ENCODE peak calls at places on chromosome 10, in seven cellular contexts. One of them, this sample, is unnamed. For H3K27me3, the result is how much of the 10 kb centered on the place peaks cover.

GRCh38 chr10:22436526-22436892 is 91.2 kb downstream of the SPAG6 start:
- DNase-seq in esophagus squamous epithelium: no peak
- DNase-seq in HCT116: no peak
- DNase-seq in neural progenitor cell: no peak
- DNase-seq in heart right ventricle: no peak
- DNase-seq in tibial nerve: no peak
- DNase-seq in thoracic aorta: no peak
- DNase-seq in this sample: no peak

GRCh38 chr10:64977912-64978311 is 1456.7 kb downstream of the REEP3 start:
- DNase-seq in HCT116: no peak
- DNase-seq in thoracic aorta: no peak
- DNase-seq in esophagus squamous epithelium: no peak
- DNase-seq in tibial nerve: no peak
- DNase-seq in heart right ventricle: no peak
- DNase-seq in neural progenitor cell: no peak
- DNase-seq in this sample: no peak

GRCh38 chr10:5645375-5645774 is 21.0 kb downstream of the ASB13 start:
- DNase-seq in esophagus squamous epithelium: no peak
- DNase-seq in tibial nerve: peak
- DNase-seq in heart right ventricle: no peak
- DNase-seq in thoracic aorta: no peak
- DNase-seq in HCT116: no peak
- DNase-seq in neural progenitor cell: no peak
- DNase-seq in this sample: no peak

GRCh38 chr10:49614242-49615198 is 683 bp downstream of the CHAT start:
- DNase-seq in neural progenitor cell: peak
- DNase-seq in HCT116: no peak
- DNase-seq in heart right ventricle: no peak
- DNase-seq in esophagus squamous epithelium: no peak
- DNase-seq in tibial nerve: no peak
- DNase-seq in thoracic aorta: no peak
- DNase-seq in this sample: no peak

GRCh38 chr10:72086466-72087391 is 1.6 kb downstream of the SPOCK2 start:
- DNase-seq in neural progenitor cell: peak
- DNase-seq in tibial nerve: no peak
- DNase-seq in HCT116: no peak
- DNase-seq in heart right ventricle: peak
- DNase-seq in thoracic aorta: no peak
- DNase-seq in esophagus squamous epithelium: no peak
- DNase-seq in this sample: no peak

GRCh38 chr10:11325817-11326216 is 285.6 kb downstream of the USP6NL start:
- DNase-seq in heart right ventricle: no peak
- DNase-seq in tibial nerve: no peak
- DNase-seq in HCT116: no peak
- DNase-seq in esophagus squamous epithelium: no peak
- DNase-seq in thoracic aorta: no peak
- DNase-seq in neural progenitor cell: no peak
- DNase-seq in this sample: peak

GRCh38 chr10:133123746-133124356 is 36.1 kb downstream of the ADGRA1 start:
- DNase-seq in neural progenitor cell: no peak
- DNase-seq in heart right ventricle: no peak
- DNase-seq in tibial nerve: no peak
- DNase-seq in esophagus squamous epithelium: no peak
- DNase-seq in thoracic aorta: no peak
- DNase-seq in HCT116: no peak
- DNase-seq in this sample: no peak

GRCh38 chr10:77223532-77224460 is 413.8 kb downstream of the KCNMA1 start:
- DNase-seq in neural progenitor cell: no peak
- DNase-seq in thoracic aorta: no peak
- DNase-seq in HCT116: no peak
- DNase-seq in tibial nerve: no peak
- DNase-seq in esophagus squamous epithelium: no peak
- DNase-seq in heart right ventricle: no peak
- DNase-seq in this sample: no peak

GRCh38 chr10:6423004-6423403 is 157.1 kb downstream of the PRKCQ start:
- DNase-seq in thoracic aorta: no peak
- DNase-seq in HCT116: no peak
- DNase-seq in esophagus squamous epithelium: no peak
- DNase-seq in neural progenitor cell: no peak
- DNase-seq in heart right ventricle: no peak
- DNase-seq in tibial nerve: no peak
- DNase-seq in this sample: no peak

GRCh38 chr10:4013651-4014085 is 228.7 kb upstream of the KLF6 start:
- DNase-seq in neural progenitor cell: no peak
- DNase-seq in tibial nerve: no peak
- DNase-seq in heart right ventricle: peak
- DNase-seq in esophagus squamous epithelium: no peak
- DNase-seq in thoracic aorta: no peak
- DNase-seq in HCT116: no peak
- DNase-seq in this sample: no peak

GRCh38 chr10:17226891-17227303 is 1.1 kb upstream of the VIM start:
- DNase-seq in esophagus squamous epithelium: no peak
- DNase-seq in heart right ventricle: no peak
- DNase-seq in neural progenitor cell: peak
- DNase-seq in tibial nerve: no peak
- DNase-seq in thoracic aorta: no peak
- DNase-seq in HCT116: no peak
- DNase-seq in this sample: no peak

GRCh38 chr10:30676319-30676718 is 46.8 kb upstream of the LYZL2 start:
- DNase-seq in HCT116: no peak
- DNase-seq in neural progenitor cell: no peak
- DNase-seq in thoracic aorta: no peak
- DNase-seq in tibial nerve: no peak
- DNase-seq in esophagus squamous epithelium: no peak
- DNase-seq in heart right ventricle: no peak
- DNase-seq in this sample: no peak

GRCh38 chr10:91077549-91078017 is 142.9 kb upstream of the PCGF5 start:
- DNase-seq in thoracic aorta: peak
- DNase-seq in esophagus squamous epithelium: no peak
- DNase-seq in neural progenitor cell: no peak
- DNase-seq in HCT116: no peak
- DNase-seq in tibial nerve: peak
- DNase-seq in heart right ventricle: peak
- DNase-seq in this sample: no peak

GRCh38 chr10:86376403-86376802 is 9.8 kb upstream of the GRID1 start:
- DNase-seq in tibial nerve: no peak
- DNase-seq in thoracic aorta: no peak
- DNase-seq in esophagus squamous epithelium: no peak
- DNase-seq in heart right ventricle: no peak
- DNase-seq in neural progenitor cell: no peak
- DNase-seq in HCT116: no peak
- DNase-seq in this sample: no peak
- H3K27me3 ChIP-seq in tibial nerve: under half
- H3K27me3 ChIP-seq in thoracic aorta: under half
- H3K27me3 ChIP-seq in esophagus squamous epithelium: half or more
- H3K27me3 ChIP-seq in heart right ventricle: half or more
- H3K27me3 ChIP-seq in neural progenitor cell: half or more
- H3K27me3 ChIP-seq in HCT116: under half
- H3K27me3 ChIP-seq in this sample: under half

GRCh38 chr10:110459600-110459999 is 38.1 kb upstream of the DUSP5 start:
- DNase-seq in HCT116: no peak
- DNase-seq in heart right ventricle: no peak
- DNase-seq in neural progenitor cell: no peak
- DNase-seq in esophagus squamous epithelium: no peak
- DNase-seq in thoracic aorta: no peak
- DNase-seq in tibial nerve: no peak
- DNase-seq in this sample: no peak
- TF ChIP-seq CTCF in HCT116: no peak
- TF ChIP-seq CTCF in heart right ventricle: no peak
- TF ChIP-seq CTCF in neural progenitor cell: no peak
- TF ChIP-seq CTCF in esophagus squamous epithelium: no peak
- TF ChIP-seq CTCF in thoracic aorta: no peak
- TF ChIP-seq CTCF in tibial nerve: no peak
- TF ChIP-seq CTCF in this sample: no peak

DNA sequence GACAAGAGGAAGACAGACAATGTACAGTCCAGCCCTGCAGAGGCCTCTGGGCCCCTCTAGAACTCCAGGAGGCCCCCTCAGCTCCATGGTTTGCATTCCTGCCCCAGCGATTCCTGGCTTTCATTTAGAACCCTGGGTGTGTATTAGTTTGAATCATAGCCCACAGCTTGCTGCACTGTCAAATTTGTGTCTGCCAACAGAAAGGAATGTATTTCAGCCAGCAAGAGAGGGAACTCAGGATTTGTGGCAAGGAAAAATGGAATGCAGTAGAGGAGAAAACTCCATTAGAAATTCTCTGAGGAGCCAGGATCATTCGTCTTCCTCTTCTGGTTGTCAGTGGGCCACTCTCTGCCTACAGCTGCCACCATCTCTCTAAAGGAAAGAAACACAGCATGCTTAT is 27.9 kb upstream of the WDR11 start:
- DNase-seq in thoracic aorta: no peak
- DNase-seq in heart right ventricle: no peak
- DNase-seq in esophagus squamous epithelium: no peak
- DNase-seq in tibial nerve: no peak
- DNase-seq in neural progenitor cell: no peak
- DNase-seq in HCT116: no peak
- DNase-seq in this sample: no peak
- H3K4me3 ChIP-seq in thoracic aorta: no peak
- H3K4me3 ChIP-seq in heart right ventricle: no peak
- H3K4me3 ChIP-seq in esophagus squamous epithelium: no peak
- H3K4me3 ChIP-seq in tibial nerve: no peak
- H3K4me3 ChIP-seq in neural progenitor cell: no peak
- H3K4me3 ChIP-seq in HCT116: no peak
- H3K4me3 ChIP-seq in this sample: no peak

DNA sequence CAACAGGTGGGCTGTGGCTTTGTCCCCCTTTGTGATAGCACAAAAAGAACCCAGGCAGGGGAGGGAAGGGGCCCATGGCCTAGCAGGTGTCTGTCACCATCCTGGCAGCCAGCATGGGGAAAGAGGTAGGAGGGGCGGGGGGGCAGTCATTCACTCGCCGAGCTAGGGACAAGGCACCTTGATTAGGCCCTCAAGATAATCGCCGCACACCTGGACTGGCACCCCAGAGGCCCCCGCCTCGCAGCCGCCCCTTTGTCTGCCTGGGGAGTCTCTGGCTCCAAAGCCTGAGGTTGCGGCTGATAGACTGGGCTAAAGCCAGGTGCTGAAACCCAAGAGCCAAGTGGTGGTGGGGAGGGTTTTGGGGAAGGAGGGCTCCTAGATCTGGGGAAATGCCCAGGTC is 151.2 kb upstream of the PCBD1 start:
- DNase-seq in esophagus squamous epithelium: no peak
- DNase-seq in tibial nerve: no peak
- DNase-seq in thoracic aorta: no peak
- DNase-seq in heart right ventricle: no peak
- DNase-seq in HCT116: no peak
- DNase-seq in neural progenitor cell: no peak
- DNase-seq in this sample: no peak
- H3K27me3 ChIP-seq in esophagus squamous epithelium: under half
- H3K27me3 ChIP-seq in tibial nerve: under half
- H3K27me3 ChIP-seq in thoracic aorta: under half
- H3K27me3 ChIP-seq in heart right ventricle: under half
- H3K27me3 ChIP-seq in HCT116: under half
- H3K27me3 ChIP-seq in neural progenitor cell: under half
- H3K27me3 ChIP-seq in this sample: under half

GRCh38 chr10:44028384-44029137 is 356.3 kb downstream of the CXCL12 start:
- DNase-seq in heart right ventricle: no peak
- DNase-seq in tibial nerve: no peak
- DNase-seq in esophagus squamous epithelium: no peak
- DNase-seq in thoracic aorta: no peak
- DNase-seq in HCT116: no peak
- DNase-seq in neural progenitor cell: no peak
- DNase-seq in this sample: no peak

GRCh38 chr10:44030681-44031080 is 354.2 kb downstream of the CXCL12 start:
- DNase-seq in HCT116: no peak
- DNase-seq in neural progenitor cell: no peak
- DNase-seq in heart right ventricle: no peak
- DNase-seq in thoracic aorta: no peak
- DNase-seq in esophagus squamous epithelium: no peak
- DNase-seq in tibial nerve: no peak
- DNase-seq in this sample: no peak

GRCh38 chr10:44033008-44033407 is 351.9 kb downstream of the CXCL12 start:
- DNase-seq in heart right ventricle: no peak
- DNase-seq in thoracic aorta: no peak
- DNase-seq in HCT116: no peak
- DNase-seq in neural progenitor cell: no peak
- DNase-seq in tibial nerve: no peak
- DNase-seq in esophagus squamous epithelium: no peak
- DNase-seq in this sample: no peak

GRCh38 chr10:44032216-44032615 is 352.7 kb downstream of the CXCL12 start:
- DNase-seq in neural progenitor cell: no peak
- DNase-seq in tibial nerve: peak
- DNase-seq in thoracic aorta: no peak
- DNase-seq in heart right ventricle: no peak
- DNase-seq in HCT116: no peak
- DNase-seq in esophagus squamous epithelium: no peak
- DNase-seq in this sample: no peak

DNA sequence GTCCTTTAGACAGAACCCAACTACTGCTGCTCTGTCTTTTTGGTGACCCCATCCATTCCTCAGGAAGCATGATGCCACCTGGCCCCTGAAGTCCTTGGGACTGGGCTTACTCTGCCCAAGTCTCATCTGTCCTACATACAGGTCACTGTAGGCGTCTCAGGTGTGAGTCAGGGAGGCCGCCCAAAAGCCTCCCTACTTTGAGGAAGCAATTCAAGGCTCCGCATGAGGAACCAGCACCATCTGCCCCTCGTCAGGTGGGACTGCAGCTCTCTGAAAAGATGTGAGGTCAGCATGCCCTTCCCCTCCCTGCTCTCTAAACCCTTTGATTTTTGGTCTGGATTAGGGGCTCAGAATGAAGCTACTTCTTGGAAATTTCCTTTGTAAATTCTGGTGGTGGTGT is 354.8 kb downstream of the CXCL12 start:
- DNase-seq in tibial nerve: no peak
- DNase-seq in neural progenitor cell: peak
- DNase-seq in esophagus squamous epithelium: no peak
- DNase-seq in HCT116: no peak
- DNase-seq in thoracic aorta: no peak
- DNase-seq in heart right ventricle: no peak
- DNase-seq in this sample: no peak
- TF ChIP-seq CTCF in tibial nerve: no peak
- TF ChIP-seq CTCF in neural progenitor cell: peak
- TF ChIP-seq CTCF in esophagus squamous epithelium: no peak
- TF ChIP-seq CTCF in HCT116: peak
- TF ChIP-seq CTCF in thoracic aorta: no peak
- TF ChIP-seq CTCF in heart right ventricle: peak
- TF ChIP-seq CTCF in this sample: no peak

DNA sequence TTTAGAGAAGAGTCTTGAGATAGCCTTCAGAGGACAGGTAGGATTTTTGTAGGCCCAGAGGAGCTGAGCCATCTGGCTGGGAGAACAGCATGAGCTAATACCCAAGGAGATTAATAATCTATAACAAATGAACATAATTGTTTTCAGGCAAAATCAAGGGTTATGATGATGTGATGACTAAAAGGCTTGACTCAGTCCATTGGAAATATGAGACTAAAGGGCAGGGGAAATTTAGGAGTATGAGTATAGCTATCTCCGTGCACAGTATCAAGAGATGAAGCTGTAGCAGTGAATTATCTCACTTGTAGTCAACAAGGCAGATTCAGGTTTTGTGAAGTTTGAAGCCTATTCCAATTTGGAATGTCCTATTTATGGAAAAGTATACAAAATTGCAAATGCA is 40.1 kb downstream of the CSTF2T start:
- DNase-seq in thoracic aorta: no peak
- DNase-seq in esophagus squamous epithelium: no peak
- DNase-seq in heart right ventricle: no peak
- DNase-seq in tibial nerve: no peak
- DNase-seq in neural progenitor cell: no peak
- DNase-seq in HCT116: no peak
- DNase-seq in this sample: no peak
- H3K4me3 ChIP-seq in thoracic aorta: no peak
- H3K4me3 ChIP-seq in esophagus squamous epithelium: no peak
- H3K4me3 ChIP-seq in heart right ventricle: no peak
- H3K4me3 ChIP-seq in tibial nerve: no peak
- H3K4me3 ChIP-seq in neural progenitor cell: no peak
- H3K4me3 ChIP-seq in HCT116: no peak
- H3K4me3 ChIP-seq in this sample: no peak

This sample was measured in BJ.